ENCODE peak calls at places on chromosomes 13 and 19, in eight cellular contexts. One of them, this sample, is unnamed.

GRCh38 chr19:56350416-56351045 is 35.9 kb upstream of the ZSCAN5A start:
- DNase-seq in keratinocyte: no peak
- DNase-seq in endodermal cell: peak; percentile 73
- DNase-seq in GM23338: peak; percentile 84
- DNase-seq in heart right ventricle: no peak
- DNase-seq in astrocyte: peak; percentile 11
- DNase-seq in fibroblast of lung: peak; percentile 23
- DNase-seq in tibial nerve: no peak
- DNase-seq in this sample: peak; percentile 53

GRCh38 chr19:572891-573825 is 762 bp downstream of the BSG start:
- DNase-seq in tibial nerve: no peak
- DNase-seq in endodermal cell: peak; percentile 73
- DNase-seq in fibroblast of lung: peak; percentile 45
- DNase-seq in keratinocyte: no peak
- DNase-seq in astrocyte: no peak
- DNase-seq in GM23338: peak; percentile 59
- DNase-seq in heart right ventricle: peak; percentile 53
- DNase-seq in this sample: peak; percentile 55

GRCh38 chr13:114096811-114097503 is 35.5 kb downstream of the RASA3 start:
- DNase-seq in heart right ventricle: no peak
- DNase-seq in keratinocyte: no peak
- DNase-seq in endodermal cell: peak; percentile 43
- DNase-seq in tibial nerve: peak; percentile 12
- DNase-seq in fibroblast of lung: no peak
- DNase-seq in GM23338: no peak
- DNase-seq in astrocyte: no peak
- DNase-seq in this sample: no peak

GRCh38 chr13:48304132-48304876 is 753 bp downstream of the RB1 start:
- DNase-seq in heart right ventricle: peak; percentile 21
- DNase-seq in keratinocyte: no peak
- DNase-seq in astrocyte: peak; percentile 49
- DNase-seq in GM23338: no peak
- DNase-seq in fibroblast of lung: peak; percentile 64
- DNase-seq in tibial nerve: no peak
- DNase-seq in endodermal cell: no peak
- DNase-seq in this sample: peak; percentile 38

GRCh38 chr19:53254451-53255341 is at the start of gene ZNF677:
- DNase-seq in GM23338: peak; percentile 90
- DNase-seq in tibial nerve: peak; percentile 74
- DNase-seq in keratinocyte: peak; percentile 33
- DNase-seq in fibroblast of lung: peak; percentile 81
- DNase-seq in heart right ventricle: peak; percentile 95
- DNase-seq in endodermal cell: peak; percentile 96
- DNase-seq in astrocyte: peak; percentile 67
- DNase-seq in this sample: peak; percentile 91

GRCh38 chr13:109586509-109587346 is 199.7 kb downstream of the IRS2 start:
- DNase-seq in GM23338: peak; percentile 5
- DNase-seq in endodermal cell: peak; percentile 53
- DNase-seq in astrocyte: no peak
- DNase-seq in tibial nerve: no peak
- DNase-seq in heart right ventricle: no peak
- DNase-seq in fibroblast of lung: no peak
- DNase-seq in keratinocyte: no peak
- DNase-seq in this sample: no peak

GRCh38 chr19:48495391-48495790 is 16.2 kb downstream of the LMTK3 start:
- DNase-seq in fibroblast of lung: no peak
- DNase-seq in astrocyte: no peak
- DNase-seq in keratinocyte: no peak
- DNase-seq in GM23338: no peak
- DNase-seq in endodermal cell: no peak
- DNase-seq in tibial nerve: no peak
- DNase-seq in heart right ventricle: no peak
- DNase-seq in this sample: no peak

GRCh38 chr19:5627395-5627904 is 4.6 kb downstream of the SAFB start:
- DNase-seq in astrocyte: peak; percentile 26
- DNase-seq in GM23338: peak; percentile 38
- DNase-seq in keratinocyte: no peak
- DNase-seq in heart right ventricle: peak; percentile 40
- DNase-seq in endodermal cell: peak; percentile 55
- DNase-seq in fibroblast of lung: peak; percentile 45
- DNase-seq in tibial nerve: peak; percentile 36
- DNase-seq in this sample: peak; percentile 79

GRCh38 chr13:81488021-81488420 is 1147.1 kb upstream of the SPRY2 start:
- DNase-seq in endodermal cell: no peak
- DNase-seq in GM23338: no peak
- DNase-seq in tibial nerve: no peak
- DNase-seq in fibroblast of lung: no peak
- DNase-seq in heart right ventricle: no peak
- DNase-seq in astrocyte: no peak
- DNase-seq in keratinocyte: no peak
- DNase-seq in this sample: no peak

GRCh38 chr13:67001363-67001762 is 228.8 kb downstream of the PCDH9 start:
- DNase-seq in fibroblast of lung: no peak
- DNase-seq in tibial nerve: no peak
- DNase-seq in endodermal cell: peak; percentile 31
- DNase-seq in heart right ventricle: no peak
- DNase-seq in keratinocyte: no peak
- DNase-seq in astrocyte: no peak
- DNase-seq in GM23338: peak; percentile 1
- DNase-seq in this sample: no peak

GRCh38 chr19:34645551-34645950 is 31.4 kb downstream of the SCGB2B2 start:
- DNase-seq in fibroblast of lung: no peak
- DNase-seq in tibial nerve: no peak
- DNase-seq in heart right ventricle: no peak
- DNase-seq in endodermal cell: no peak
- DNase-seq in keratinocyte: no peak
- DNase-seq in astrocyte: no peak
- DNase-seq in GM23338: no peak
- DNase-seq in this sample: no peak

GRCh38 chr19:48511800-48512503 is at the start of gene LMTK3:
- DNase-seq in keratinocyte: no peak
- DNase-seq in fibroblast of lung: peak; percentile 36
- DNase-seq in endodermal cell: no peak
- DNase-seq in astrocyte: peak; percentile 26
- DNase-seq in GM23338: peak; percentile 87
- DNase-seq in tibial nerve: no peak
- DNase-seq in heart right ventricle: no peak
- DNase-seq in this sample: no peak

GRCh38 chr19:29478578-29479565 is 46.9 kb upstream of the VSTM2B start:
- DNase-seq in astrocyte: no peak
- DNase-seq in tibial nerve: no peak
- DNase-seq in fibroblast of lung: no peak
- DNase-seq in GM23338: peak; percentile 87
- DNase-seq in keratinocyte: no peak
- DNase-seq in endodermal cell: peak; percentile 94
- DNase-seq in heart right ventricle: no peak
- DNase-seq in this sample: no peak

GRCh38 chr13:25771641-25772478 is 280.0 kb downstream of the SHISA2 start:
- DNase-seq in fibroblast of lung: peak; percentile 69
- DNase-seq in GM23338: peak; percentile 17
- DNase-seq in tibial nerve: no peak
- DNase-seq in keratinocyte: peak; percentile 46
- DNase-seq in endodermal cell: peak; percentile 62
- DNase-seq in astrocyte: peak; percentile 55
- DNase-seq in heart right ventricle: no peak
- DNase-seq in this sample: no peak

GRCh38 chr19:5625641-5626040 is 2.8 kb downstream of the SAFB start:
- DNase-seq in GM23338: no peak
- DNase-seq in fibroblast of lung: no peak
- DNase-seq in endodermal cell: no peak
- DNase-seq in tibial nerve: no peak
- DNase-seq in astrocyte: no peak
- DNase-seq in keratinocyte: no peak
- DNase-seq in heart right ventricle: no peak
- DNase-seq in this sample: no peak

GRCh38 chr19:55088543-55089265 is 13.0 kb downstream of the EPS8L1 start:
- DNase-seq in fibroblast of lung: peak; percentile 32
- DNase-seq in keratinocyte: no peak
- DNase-seq in heart right ventricle: peak; percentile 85
- DNase-seq in endodermal cell: peak; percentile 98
- DNase-seq in astrocyte: no peak
- DNase-seq in GM23338: peak; percentile 95
- DNase-seq in tibial nerve: peak; percentile 67
- DNase-seq in this sample: peak; percentile 82

GRCh38 chr19:18790566-18791314 is at the start of gene COMP:
- DNase-seq in endodermal cell: peak; percentile 58
- DNase-seq in astrocyte: no peak
- DNase-seq in GM23338: peak; percentile 56
- DNase-seq in keratinocyte: no peak
- DNase-seq in heart right ventricle: no peak
- DNase-seq in fibroblast of lung: no peak
- DNase-seq in tibial nerve: no peak
- DNase-seq in this sample: no peak
- H3K4me3 ChIP-seq in endodermal cell: no peak within 1 kb of the TSS
- H3K4me3 ChIP-seq in astrocyte: no peak within 1 kb of the TSS
- H3K4me3 ChIP-seq in GM23338: peak within 1 kb of the TSS; percentile 67
- H3K4me3 ChIP-seq in keratinocyte: no peak within 1 kb of the TSS
- H3K4me3 ChIP-seq in heart right ventricle: peak within 1 kb of the TSS; percentile 36
- H3K4me3 ChIP-seq in fibroblast of lung: no peak within 1 kb of the TSS
- H3K4me3 ChIP-seq in tibial nerve: peak within 1 kb of the TSS; percentile 9
- H3K4me3 ChIP-seq in this sample: no peak within 1 kb of the TSS

DNA sequence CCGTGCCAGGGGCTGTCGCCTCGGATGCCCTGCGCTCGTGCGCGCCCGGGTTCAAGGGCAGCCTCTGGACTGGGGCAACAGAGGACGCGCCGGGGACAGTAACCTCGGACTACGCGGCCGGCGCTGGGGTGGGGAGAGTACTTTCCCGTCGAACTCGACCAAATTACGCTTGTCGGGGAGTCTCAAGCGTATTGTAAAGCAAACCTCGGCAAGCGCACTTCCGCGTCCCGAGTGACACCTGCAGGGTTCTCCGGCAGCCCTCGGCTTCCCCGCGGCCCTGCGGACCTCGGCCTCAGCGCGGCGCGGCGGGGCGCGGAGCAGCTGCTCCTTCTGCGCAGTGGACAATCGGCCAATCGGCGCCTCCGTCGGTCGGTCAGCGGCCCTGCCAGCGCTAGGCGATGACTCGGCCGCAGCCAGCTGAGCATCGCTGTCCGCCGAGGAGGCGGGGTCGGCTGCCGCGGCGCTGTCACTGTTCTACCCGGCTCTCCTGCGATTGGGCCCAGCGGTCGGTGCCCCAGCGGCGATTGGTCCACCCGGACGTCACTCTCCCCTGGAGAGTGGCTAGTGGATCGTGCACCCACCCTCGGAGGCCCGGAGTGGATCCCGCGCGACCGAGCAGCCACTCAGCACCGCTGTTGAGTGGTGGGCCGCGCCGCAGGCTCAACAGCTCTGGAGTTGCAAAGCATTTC is at the start of gene SLC46A3:
- DNase-seq in tibial nerve: peak; percentile 95
- DNase-seq in astrocyte: peak; percentile 96
- DNase-seq in GM23338: peak; percentile 96
- DNase-seq in heart right ventricle: peak; percentile 100
- DNase-seq in keratinocyte: peak; percentile 55
- DNase-seq in endodermal cell: peak; percentile 99
- DNase-seq in fibroblast of lung: peak; percentile 98
- DNase-seq in this sample: peak; percentile 98
- TF ChIP-seq CTCF in tibial nerve: peak; percentile 54
- TF ChIP-seq CTCF in astrocyte: no peak
- TF ChIP-seq CTCF in GM23338: no peak
- TF ChIP-seq CTCF in heart right ventricle: no peak
- TF ChIP-seq CTCF in keratinocyte: no peak
- TF ChIP-seq CTCF in endodermal cell: no peak
- TF ChIP-seq CTCF in fibroblast of lung: no peak
- TF ChIP-seq CTCF in this sample: peak; percentile 22

GRCh38 chr13:31625115-31625514 is 114.2 kb upstream of the RXFP2 start:
- DNase-seq in keratinocyte: no peak
- DNase-seq in fibroblast of lung: peak; percentile 23
- DNase-seq in GM23338: no peak
- DNase-seq in astrocyte: no peak
- DNase-seq in tibial nerve: no peak
- DNase-seq in heart right ventricle: no peak
- DNase-seq in endodermal cell: no peak
- DNase-seq in this sample: no peak
- H3K27ac ChIP-seq in keratinocyte: no peak overlapping the region
- H3K27ac ChIP-seq in fibroblast of lung: no peak overlapping the region
- H3K27ac ChIP-seq in GM23338: no peak overlapping the region
- H3K27ac ChIP-seq in astrocyte: no peak overlapping the region
- H3K27ac ChIP-seq in tibial nerve: no peak overlapping the region
- H3K27ac ChIP-seq in heart right ventricle: no peak overlapping the region
- H3K27ac ChIP-seq in endodermal cell: no peak overlapping the region
- H3K27ac ChIP-seq in this sample: no peak overlapping the region

GRCh38 chr19:1749373-1750342 is 3.6 kb upstream of the ONECUT3 start:
- DNase-seq in GM23338: no peak
- DNase-seq in astrocyte: no peak
- DNase-seq in tibial nerve: no peak
- DNase-seq in endodermal cell: peak; percentile 62
- DNase-seq in fibroblast of lung: no peak
- DNase-seq in keratinocyte: no peak
- DNase-seq in heart right ventricle: no peak
- DNase-seq in this sample: no peak
- H3K4me3 ChIP-seq in GM23338: peak overlapping the region; percentile 55
- H3K4me3 ChIP-seq in astrocyte: no peak overlapping the region
- H3K4me3 ChIP-seq in tibial nerve: no peak overlapping the region
- H3K4me3 ChIP-seq in endodermal cell: no peak overlapping the region
- H3K4me3 ChIP-seq in fibroblast of lung: no peak overlapping the region
- H3K4me3 ChIP-seq in keratinocyte: peak overlapping the region; percentile 51
- H3K4me3 ChIP-seq in heart right ventricle: peak overlapping the region; percentile 1
- H3K4me3 ChIP-seq in this sample: no peak overlapping the region

GRCh38 chr13:41007359-41008118 is 11.6 kb downstream of the ELF1 start:
- DNase-seq in GM23338: peak; percentile 39
- DNase-seq in endodermal cell: no peak
- DNase-seq in tibial nerve: no peak
- DNase-seq in heart right ventricle: no peak
- DNase-seq in astrocyte: no peak
- DNase-seq in keratinocyte: no peak
- DNase-seq in fibroblast of lung: peak; percentile 16
- DNase-seq in this sample: no peak
- TF ChIP-seq CTCF in GM23338: no peak
- TF ChIP-seq CTCF in endodermal cell: no peak
- TF ChIP-seq CTCF in tibial nerve: no peak
- TF ChIP-seq CTCF in heart right ventricle: no peak
- TF ChIP-seq CTCF in astrocyte: no peak
- TF ChIP-seq CTCF in keratinocyte: no peak
- TF ChIP-seq CTCF in fibroblast of lung: no peak
- TF ChIP-seq CTCF in this sample: no peak

This sample was measured in body of pancreas.